ENCODE peak calls at places on chromosomes 13 and 19, in four cellular contexts. V is right lobe of liver; J is naive thymus-derived CD8-positive, alpha-beta T cell; L is A549. W is an unnamed sample.

GRCh38 chr13:48448963-48449614 is 36.2 kb upstream of the LPAR6 start:
- ATAC-seq in V (peak), J (no peak), L (no peak), W (no peak)

GRCh38 chr13:112690242-112690943 is 555 bp downstream of the ATP11A start:
- ATAC-seq in V (peak), J (peak), L (peak), W (peak)

GRCh38 chr13:93169980-93170379 is 56.6 kb upstream of the GPC6 start:
- ATAC-seq in V (no peak), J (no peak), L (peak), W (peak)

GRCh38 chr13:62142048-62142447 is 726.4 kb upstream of the PCDH20 start:
- ATAC-seq in V (no peak), J (no peak), L (no peak), W (no peak)

GRCh38 chr19:34678085-34678412 is 571 bp downstream of the ZNF302 start:
- ATAC-seq in V (peak), J (no peak), L (no peak), W (no peak)

GRCh38 chr19:39190768-39191167 is 6.0 kb upstream of the NCCRP1 start:
- ATAC-seq in V (no peak), J (no peak), L (no peak), W (no peak)

GRCh38 chr13:93217701-93218100 is 8.9 kb upstream of the GPC6 start:
- ATAC-seq in V (no peak), J (no peak), L (no peak), W (no peak)

GRCh38 chr19:49403404-49404187 is 15.5 kb downstream of the KASH5 start:
- ATAC-seq in V (no peak), J (no peak), L (no peak), W (peak)

GRCh38 chr13:44747179-44747578 is 171.0 kb upstream of the TSC22D1 start:
- ATAC-seq in V (no peak), J (no peak), L (no peak), W (peak)

GRCh38 chr13:33940898-33941297 is 122.9 kb downstream of the RFC3 start:
- ATAC-seq in V (no peak), J (no peak), L (no peak), W (no peak)

GRCh38 chr13:43102304-43102703 is 78.9 kb downstream of the DNAJC15 start:
- ATAC-seq in V (no peak), J (no peak), L (no peak), W (no peak)

W was measured in SK-N-SH treated with all-trans-retinoic acid at 6 μM for 48 hours.